ENCODE peak calls at places on chromosomes 3 and 15, in six cellular contexts. One of them, this sample, is unnamed.

GRCh38 chr3:152444029-152444641 is 175.4 kb downstream of the MBNL1 start:
- DNase-seq in RCC 7860: peak; percentile 44
- DNase-seq in NCI-H2227 treated with DMSO at 0.1 percent for 48 hours: peak; percentile 3
- DNase-seq in MCF 10A: peak; percentile 68
- DNase-seq in stomach: no peak
- DNase-seq in SK-N-MC: no peak
- DNase-seq in this sample: no peak

GRCh38 chr15:66294932-66295235 is 1.5 kb downstream of the DIS3L start:
- DNase-seq in SK-N-MC: no peak
- DNase-seq in NCI-H2227 treated with DMSO at 0.1 percent for 48 hours: no peak
- DNase-seq in MCF 10A: peak; percentile 32
- DNase-seq in stomach: no peak
- DNase-seq in RCC 7860: peak; percentile 41
- DNase-seq in this sample: no peak

GRCh38 chr15:84023636-84024035 is 211.9 kb upstream of the GOLGA6L4 start:
- DNase-seq in NCI-H2227 treated with DMSO at 0.1 percent for 48 hours: no peak
- DNase-seq in stomach: no peak
- DNase-seq in MCF 10A: peak; percentile 69
- DNase-seq in SK-N-MC: no peak
- DNase-seq in RCC 7860: peak; percentile 15
- DNase-seq in this sample: no peak

GRCh38 chr15:58307313-58307961 is 124.4 kb upstream of the LIPC start:
- DNase-seq in NCI-H2227 treated with DMSO at 0.1 percent for 48 hours: peak; percentile 11
- DNase-seq in MCF 10A: peak; percentile 34
- DNase-seq in RCC 7860: peak; percentile 62
- DNase-seq in stomach: no peak
- DNase-seq in SK-N-MC: no peak
- DNase-seq in this sample: no peak

GRCh38 chr3:45567730-45568172 is 26.8 kb upstream of the LIMD1 start:
- DNase-seq in SK-N-MC: no peak
- DNase-seq in RCC 7860: no peak
- DNase-seq in NCI-H2227 treated with DMSO at 0.1 percent for 48 hours: no peak
- DNase-seq in MCF 10A: no peak
- DNase-seq in stomach: no peak
- DNase-seq in this sample: no peak

GRCh38 chr3:17942856-17943255 is 200.4 kb upstream of the TBC1D5 start:
- DNase-seq in stomach: no peak
- DNase-seq in SK-N-MC: no peak
- DNase-seq in RCC 7860: no peak
- DNase-seq in MCF 10A: peak; percentile 9
- DNase-seq in NCI-H2227 treated with DMSO at 0.1 percent for 48 hours: no peak
- DNase-seq in this sample: no peak

GRCh38 chr3:13704174-13704573 is 155.2 kb downstream of the FBLN2 start:
- DNase-seq in RCC 7860: no peak
- DNase-seq in SK-N-MC: no peak
- DNase-seq in stomach: no peak
- DNase-seq in NCI-H2227 treated with DMSO at 0.1 percent for 48 hours: no peak
- DNase-seq in MCF 10A: no peak
- DNase-seq in this sample: no peak

GRCh38 chr3:151003024-151003771 is 30.7 kb upstream of the CLRN1 start:
- DNase-seq in NCI-H2227 treated with DMSO at 0.1 percent for 48 hours: no peak
- DNase-seq in RCC 7860: peak; percentile 28
- DNase-seq in SK-N-MC: no peak
- DNase-seq in MCF 10A: peak; percentile 30
- DNase-seq in stomach: no peak
- DNase-seq in this sample: no peak

GRCh38 chr15:89673162-89673506 is 6.0 kb downstream of the PLIN1 start:
- DNase-seq in stomach: no peak
- DNase-seq in SK-N-MC: no peak
- DNase-seq in MCF 10A: peak; percentile 53
- DNase-seq in RCC 7860: no peak
- DNase-seq in NCI-H2227 treated with DMSO at 0.1 percent for 48 hours: no peak
- DNase-seq in this sample: peak; percentile 10

GRCh38 chr3:60932669-60933068 is 318.6 kb downstream of the FHIT start:
- DNase-seq in stomach: no peak
- DNase-seq in MCF 10A: no peak
- DNase-seq in SK-N-MC: no peak
- DNase-seq in RCC 7860: peak; percentile 20
- DNase-seq in NCI-H2227 treated with DMSO at 0.1 percent for 48 hours: no peak
- DNase-seq in this sample: no peak

GRCh38 chr15:97972366-97972765 is 11.9 kb downstream of the ARRDC4 start:
- DNase-seq in stomach: no peak
- DNase-seq in NCI-H2227 treated with DMSO at 0.1 percent for 48 hours: no peak
- DNase-seq in MCF 10A: no peak
- DNase-seq in RCC 7860: no peak
- DNase-seq in SK-N-MC: no peak
- DNase-seq in this sample: no peak

GRCh38 chr15:80596521-80596976 is 98.6 kb upstream of the ABHD17C start:
- DNase-seq in MCF 10A: peak; percentile 46
- DNase-seq in NCI-H2227 treated with DMSO at 0.1 percent for 48 hours: no peak
- DNase-seq in stomach: peak; percentile 49
- DNase-seq in SK-N-MC: no peak
- DNase-seq in RCC 7860: peak; percentile 31
- DNase-seq in this sample: no peak

GRCh38 chr15:40932625-40933519 is 3.7 kb downstream of the DLL4 start:
- DNase-seq in SK-N-MC: no peak
- DNase-seq in RCC 7860: no peak
- DNase-seq in MCF 10A: no peak
- DNase-seq in stomach: no peak
- DNase-seq in NCI-H2227 treated with DMSO at 0.1 percent for 48 hours: no peak
- DNase-seq in this sample: peak; percentile 17

GRCh38 chr3:82133070-82133606 is 371.7 kb upstream of the GBE1 start:
- DNase-seq in MCF 10A: peak; percentile 73
- DNase-seq in NCI-H2227 treated with DMSO at 0.1 percent for 48 hours: peak; percentile 30
- DNase-seq in SK-N-MC: peak; percentile 10
- DNase-seq in RCC 7860: peak; percentile 14
- DNase-seq in stomach: peak; percentile 67
- DNase-seq in this sample: no peak

GRCh38 chr3:36744770-36745169 is 19.6 kb downstream of the DCLK3 start:
- DNase-seq in RCC 7860: no peak
- DNase-seq in stomach: no peak
- DNase-seq in SK-N-MC: no peak
- DNase-seq in NCI-H2227 treated with DMSO at 0.1 percent for 48 hours: no peak
- DNase-seq in MCF 10A: no peak
- DNase-seq in this sample: no peak